ENCODE peak calls at places on chromosomes 16 and 17, in ten cellular contexts. P is body of pancreas, A is IMR-90, M is BE2C, Y is HCT116, W is nephron progenitor cell, V is esophagus squamous epithelium, Q is choroid plexus epithelial cell, C is mesothelial cell of epicardium, Z is tibial nerve. O is an unnamed sample.

GRCh38 chr17:38761612-38762011 is 9.1 kb downstream of the PSMB3 start:
- DNase-seq in M (peak), V (no peak), Z (no peak), P (no peak), A (peak), W (peak), Q (peak), C (no peak), Y (peak), O (peak)

GRCh38 chr17:57740225-57740528 is 4.9 kb downstream of the CCDC182 start:
- DNase-seq in M (no peak), Y (no peak), P (no peak), A (no peak), W (no peak), Q (no peak), C (no peak), Z (no peak), V (no peak), O (no peak)

GRCh38 chr16:81446318-81447275 is 2.0 kb downstream of the CMIP start:
- DNase-seq in A (peak), Q (no peak), M (no peak), W (no peak), Z (no peak), Y (no peak), P (peak), C (no peak), V (no peak), O (no peak)

GRCh38 chr16:71432906-71433305 is 8.9 kb downstream of the TLE7 start:
- DNase-seq in M (no peak), Z (no peak), Q (no peak), V (no peak), W (no peak), A (no peak), C (no peak), P (no peak), Y (no peak), O (no peak)

GRCh38 chr16:48105456-48105855 is 50.3 kb downstream of the ABCC12 start:
- DNase-seq in Z (no peak), M (no peak), C (no peak), W (no peak), A (peak), Q (no peak), Y (no peak), P (peak), V (no peak), O (no peak)

GRCh38 chr17:48555183-48555615 is 10.3 kb upstream of the HOXB2 start:
- DNase-seq in M (no peak), V (no peak), Q (no peak), W (no peak), C (peak), A (peak), Y (no peak), Z (no peak), P (no peak), O (no peak)

GRCh38 chr17:45288825-45289224 is 26.9 kb upstream of the SPATA32 start:
- DNase-seq in M (no peak), Y (no peak), C (no peak), Z (no peak), A (no peak), W (no peak), Q (no peak), V (no peak), P (peak), O (no peak)

GRCh38 chr17:58513391-58513912 is 986 bp downstream of the MTMR4 start:
- DNase-seq in P (no peak), W (no peak), C (no peak), Y (no peak), Z (no peak), Q (no peak), V (no peak), A (no peak), M (no peak), O (peak)

GRCh38 chr16:35725949-35726348 is 2266.5 kb downstream of the TP53TG3F start:
- DNase-seq in A (no peak), P (no peak), Q (no peak), Z (no peak), W (no peak), M (no peak), V (no peak), Y (no peak), C (no peak), O (no peak)

GRCh38 chr16:82083710-82084353 is 48.8 kb downstream of the HSD17B2 start:
- DNase-seq in Y (no peak), V (no peak), P (no peak), M (no peak), Z (no peak), C (no peak), Q (no peak), W (no peak), A (no peak), O (no peak)

GRCh38 chr17:2087597-2088211 is 32.8 kb downstream of the HIC1 start:
- DNase-seq in A (peak), Q (peak), Y (no peak), M (no peak), Z (no peak), P (no peak), W (peak), C (no peak), V (no peak), O (no peak)

GRCh38 chr17:51046527-51047384 is 73.9 kb downstream of the SPAG9 start:
- DNase-seq in A (peak), M (peak), C (peak), V (no peak), P (peak), Q (peak), Z (peak), W (peak), Y (no peak), O (peak)

GRCh38 chr17:78888911-78889496 is 14.0 kb downstream of the CEP295NL start:
- DNase-seq in M (no peak), Y (no peak), P (no peak), V (no peak), Z (no peak), Q (no peak), C (no peak), W (no peak), A (no peak), O (no peak)

GRCh38 chr16:83215417-83216001 is 588.7 kb downstream of the CDH13 start:
- DNase-seq in A (peak), Q (peak), V (no peak), Y (peak), C (no peak), M (peak), W (peak), P (peak), Z (no peak), O (peak)

GRCh38 chr17:61672140-61672539 is 81.1 kb upstream of the NACA2 start:
- DNase-seq in V (no peak), W (no peak), Q (no peak), M (no peak), C (no peak), P (no peak), Z (no peak), Y (no peak), A (no peak), O (no peak)

GRCh38 chr17:38733315-38734234 is 3.4 kb downstream of the CISD3 start:
- DNase-seq in V (no peak), M (peak), A (no peak), Z (no peak), C (no peak), Q (no peak), W (no peak), Y (peak), P (peak), O (no peak)

GRCh38 chr16:84546669-84547538 is 42.4 kb upstream of the MEAK7 start:
- DNase-seq in A (no peak), V (no peak), W (no peak), P (no peak), Y (no peak), M (no peak), Q (no peak), Z (no peak), C (no peak), O (no peak)

GRCh38 chr16:50884066-50884860 is 142.4 kb downstream of the CYLD start:
- DNase-seq in W (peak), C (no peak), Q (no peak), V (no peak), A (no peak), Z (no peak), M (peak), P (no peak), Y (no peak), O (peak)

GRCh38 chr17:29596811-29597210 is 3.9 kb downstream of the ANKRD13B start:
- DNase-seq in P (no peak), Z (no peak), W (no peak), Q (no peak), Y (no peak), A (no peak), M (no peak), V (no peak), C (no peak), O (peak)

GRCh38 chr16:8733849-8734540 is 59.6 kb downstream of the ABAT start:
- DNase-seq in Q (no peak), P (no peak), A (no peak), Y (no peak), Z (no peak), M (no peak), W (no peak), V (no peak), C (no peak), O (no peak)

GRCh38 chr16:76345093-76345735 is 68.0 kb downstream of the CNTNAP4 start:
- DNase-seq in Q (peak), A (no peak), W (no peak), Z (no peak), V (no peak), P (peak), C (no peak), M (peak), Y (no peak), O (no peak)

GRCh38 chr17:42290577-42290976 is 2.3 kb downstream of the STAT5A start:
- DNase-seq in C (no peak), A (no peak), Z (no peak), M (peak), P (no peak), Y (no peak), W (no peak), Q (no peak), V (no peak), O (no peak)

GRCh38 chr16:57576429-57576870 is 34.0 kb downstream of the ADGRG5 start:
- DNase-seq in M (peak), C (peak), P (peak), W (peak), Y (peak), Z (peak), V (no peak), Q (peak), A (peak), O (peak)

GRCh38 chr16:77468831-77469230 is 34.0 kb upstream of the ADAMTS18 start:
- DNase-seq in M (no peak), W (no peak), Q (no peak), V (no peak), Y (no peak), Z (no peak), P (no peak), C (no peak), A (no peak), O (no peak)

GRCh38 chr16:77469639-77470038 is 34.8 kb upstream of the ADAMTS18 start:
- DNase-seq in Q (no peak), P (no peak), A (no peak), V (no peak), Y (no peak), C (no peak), Z (no peak), M (no peak), W (no peak), O (peak)

GRCh38 chr16:77472262-77472661 is 37.4 kb upstream of the ADAMTS18 start:
- DNase-seq in A (no peak), V (no peak), P (no peak), Y (no peak), C (no peak), Z (no peak), W (no peak), Q (no peak), M (no peak), O (no peak)

GRCh38 chr16:77467929-77468328 is 33.1 kb upstream of the ADAMTS18 start:
- DNase-seq in Q (no peak), M (no peak), Y (no peak), Z (no peak), P (no peak), V (no peak), W (no peak), A (no peak), C (no peak), O (no peak)

DNA sequence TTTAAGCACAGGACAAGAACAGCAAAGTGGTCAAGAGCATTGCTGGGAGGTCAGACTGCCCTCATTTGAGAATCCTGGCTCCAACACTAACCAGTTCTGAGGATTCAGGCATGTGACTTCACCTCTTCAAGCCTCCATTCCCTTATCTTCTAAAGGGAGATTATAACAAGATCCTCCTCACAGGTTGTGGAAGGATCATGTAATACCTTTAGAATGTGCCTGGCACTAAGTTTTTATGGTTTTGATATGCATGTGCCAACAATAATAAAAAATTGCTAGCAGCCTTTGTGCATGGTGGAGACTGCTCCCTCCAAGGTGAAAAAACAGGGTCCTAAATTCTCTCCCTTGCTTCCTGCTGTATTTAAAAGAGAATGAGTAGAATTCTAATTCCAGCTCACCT is 36.0 kb upstream of the ADAMTS18 start:
- DNase-seq in C (no peak), Y (no peak), V (no peak), A (no peak), Q (no peak), Z (no peak), M (no peak), P (no peak), W (no peak), O (no peak)
- TF ChIP-seq CTCF in C (no peak), Y (no peak), V (no peak), A (no peak), Q (no peak), Z (no peak), M (no peak), P (no peak), W (no peak), O (no peak)

GRCh38 chr17:60315650-60316049 is 76.3 kb downstream of the USP32 start:
- DNase-seq in Q (peak), Y (no peak), P (no peak), M (no peak), Z (no peak), V (no peak), W (no peak), C (no peak), A (no peak), O (no peak)
- TF ChIP-seq CTCF in Q (peak), Y (peak), P (no peak), M (peak), Z (no peak), V (no peak), W (no peak), C (no peak), A (peak), O (no peak)

GRCh38 chr17:39838784-39839183 is 25.3 kb downstream of the IKZF3 start:
- DNase-seq in M (no peak), A (no peak), C (no peak), Z (no peak), Q (no peak), W (no peak), V (no peak), P (no peak), Y (no peak), O (no peak)

GRCh38 chr17:39834017-39834416 is 30.1 kb downstream of the IKZF3 start:
- DNase-seq in W (no peak), Z (no peak), P (no peak), Q (no peak), Y (no peak), M (no peak), V (no peak), C (no peak), A (no peak), O (no peak)

GRCh38 chr17:39836117-39836516 is 28.0 kb downstream of the IKZF3 start:
- DNase-seq in A (no peak), W (no peak), Z (no peak), Q (no peak), Y (no peak), P (no peak), C (no peak), V (no peak), M (no peak), O (no peak)

GRCh38 chr17:39838057-39838456 is 26.1 kb downstream of the IKZF3 start:
- DNase-seq in Q (no peak), A (no peak), M (no peak), W (no peak), V (no peak), Y (no peak), C (no peak), P (no peak), Z (no peak), O (no peak)

DNA sequence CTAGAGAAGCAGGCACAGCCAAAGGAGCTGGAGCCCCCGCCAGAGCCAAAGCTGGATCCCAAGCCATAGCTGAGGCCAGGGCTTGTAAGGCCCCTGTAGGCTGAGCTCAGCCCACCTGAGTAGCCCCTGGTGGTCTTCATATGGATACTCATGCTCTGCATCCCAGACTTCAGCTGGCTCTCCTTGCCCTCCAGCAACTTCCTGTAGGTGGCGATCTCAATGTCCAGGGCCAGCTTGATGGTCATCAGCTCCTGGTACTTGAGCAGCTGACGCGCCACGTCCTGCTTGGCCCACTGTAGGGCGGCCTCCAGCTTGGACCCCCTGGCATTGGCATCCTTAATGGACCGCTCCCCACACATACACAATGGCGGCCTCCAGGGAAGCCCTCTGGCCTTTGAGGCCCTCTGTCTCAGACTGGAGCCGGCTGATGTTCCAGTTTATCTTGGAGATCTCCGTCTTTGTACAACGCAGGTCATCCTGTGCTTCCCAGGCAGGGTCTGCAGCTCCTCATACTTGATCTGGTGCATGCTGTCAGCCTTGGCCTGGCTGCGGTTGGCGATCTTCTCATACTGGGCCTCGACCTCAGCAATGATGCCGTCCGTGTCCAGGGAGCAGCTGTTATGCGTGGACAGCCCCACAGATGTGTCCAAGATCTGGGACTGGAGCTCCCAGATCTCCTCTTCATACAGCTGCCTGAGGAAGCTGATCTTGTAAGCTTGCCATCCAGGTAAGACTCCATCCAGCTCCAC is 28.9 kb downstream of the IKZF3 start:
- DNase-seq in M (no peak), V (no peak), A (no peak), Z (no peak), W (no peak), Q (no peak), C (no peak), P (no peak), Y (no peak), O (no peak)
- TF ChIP-seq CTCF in M (peak), V (no peak), A (no peak), Z (no peak), W (no peak), Q (no peak), C (no peak), P (no peak), Y (no peak), O (no peak)

DNA sequence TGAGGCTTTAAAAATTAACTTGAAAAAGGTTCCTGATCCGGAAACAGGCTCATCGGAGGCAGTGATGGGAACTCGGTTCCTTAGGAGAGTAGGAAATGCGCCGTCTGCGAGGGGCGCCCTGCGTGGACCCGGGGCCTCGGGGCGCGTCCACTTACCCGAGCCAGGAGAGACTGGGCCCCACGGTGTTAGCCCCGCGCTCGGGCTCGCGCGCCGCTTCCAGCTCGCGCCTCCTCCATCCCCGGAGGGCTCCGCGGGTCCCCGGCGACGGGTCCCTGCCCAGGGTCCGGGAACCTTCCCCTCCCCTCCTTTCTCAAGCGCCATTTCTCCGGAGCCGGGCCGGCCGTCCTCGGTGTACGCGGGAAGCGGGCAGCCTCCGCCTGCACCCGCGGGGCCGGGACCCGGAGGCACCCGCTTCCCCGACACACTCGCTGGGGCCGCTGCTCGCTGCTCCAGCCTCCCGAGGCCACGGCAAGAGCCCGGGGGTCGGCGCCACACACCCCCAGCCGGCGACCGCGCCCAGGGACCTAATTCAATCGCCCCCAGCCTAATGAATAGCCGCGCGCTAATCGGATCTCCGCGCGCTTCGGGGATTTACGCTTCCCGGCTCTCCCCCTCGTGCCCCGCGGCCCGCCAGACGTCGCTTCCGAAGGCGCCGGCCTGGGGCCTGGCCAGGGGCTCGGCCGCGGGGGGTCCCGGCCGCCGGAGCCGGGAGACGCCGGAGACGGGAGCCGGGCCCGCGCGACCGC is 2.2 kb upstream of the BAHCC1 start:
- DNase-seq in V (no peak), Q (peak), W (no peak), Z (no peak), A (no peak), Y (no peak), M (peak), C (peak), P (no peak), O (no peak)
- TF ChIP-seq CTCF in V (no peak), Q (no peak), W (no peak), Z (no peak), A (no peak), Y (no peak), M (no peak), C (no peak), P (no peak), O (no peak)

DNA sequence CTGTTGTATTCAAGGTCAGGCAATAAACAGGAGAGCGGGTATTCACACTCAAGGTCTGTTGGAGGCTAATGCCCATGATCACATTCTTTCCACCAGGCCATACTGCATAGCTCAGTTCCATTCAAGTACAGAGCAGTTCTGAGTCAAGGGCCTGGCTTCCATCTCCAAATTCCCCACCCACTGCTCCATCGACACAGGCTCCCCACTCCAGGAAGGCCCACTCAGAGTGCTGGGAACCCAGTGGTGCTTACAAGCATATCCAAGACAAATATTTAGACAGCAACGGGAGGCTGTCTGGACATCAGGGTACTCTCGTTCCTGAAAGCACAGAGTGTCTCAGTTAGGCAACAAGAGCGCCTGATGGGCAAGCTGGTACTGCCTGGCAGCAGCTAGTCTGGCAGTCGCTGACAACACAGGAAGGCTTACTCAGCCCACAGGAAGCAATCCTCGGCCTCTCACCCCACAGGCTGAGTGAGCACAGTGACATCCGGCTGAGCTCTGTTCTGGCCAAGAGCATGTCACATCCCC is 40.9 kb downstream of the RFFL start:
- DNase-seq in Y (no peak), P (peak), C (no peak), Z (no peak), W (no peak), M (no peak), A (peak), Q (peak), V (peak), O (no peak)
- TF ChIP-seq CTCF in Y (no peak), P (no peak), C (no peak), Z (no peak), W (no peak), M (no peak), A (peak), Q (peak), V (peak), O (no peak)

DNA sequence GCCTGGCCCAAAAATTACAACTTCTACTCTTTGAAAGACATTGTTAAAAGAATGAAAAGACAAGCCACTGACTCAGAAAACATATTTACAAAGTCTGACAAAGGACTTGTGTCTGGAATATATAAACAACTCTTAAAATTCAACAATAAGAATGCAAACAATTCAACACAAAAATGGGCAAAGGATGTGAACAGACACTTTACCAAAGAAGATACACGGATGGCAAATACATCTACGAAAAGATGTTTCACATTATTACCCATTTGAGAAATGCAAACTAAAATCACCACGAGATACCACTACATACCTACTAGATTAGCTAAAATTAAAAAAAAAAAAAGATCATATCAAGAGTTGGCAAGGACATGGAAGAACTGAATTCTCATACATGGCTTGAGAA is 80.8 kb upstream of the METRNL start:
- DNase-seq in Z (no peak), M (no peak), W (no peak), Y (no peak), A (no peak), P (no peak), C (no peak), V (no peak), Q (no peak), O (no peak)
- TF ChIP-seq CTCF in Z (no peak), M (no peak), W (no peak), Y (no peak), A (no peak), P (no peak), C (no peak), V (no peak), Q (no peak), O (no peak)